ENCODE peak calls at places on chromosome X, in eight cellular contexts. Z, T, W, H, C, V, M and F are unnamed samples. For H3K36me3 and H3K4me1, the result is how much of the 10 kb centered on the place peaks cover.

GRCh38 chrX:151478052-151478451 is 81.0 kb downstream of the VMA21 start:
- DNase-seq in M (no peak), V (no peak), Z (no peak), H (no peak), T (no peak), C (no peak), W (peak), F (no peak)

GRCh38 chrX:124388562-124388961 is 42.2 kb downstream of the SH2D1A start:
- DNase-seq in W (peak), V (no peak), T (peak), Z (peak), M (peak), C (peak), H (peak), F (peak)

GRCh38 chrX:111402378-111402777 is 9.6 kb downstream of the DCX start:
- DNase-seq in Z (no peak), C (no peak), H (no peak), W (no peak), T (no peak), M (no peak), V (no peak), F (no peak)

GRCh38 chrX:133709486-133709885 is 275.9 kb downstream of the GPC3 start:
- DNase-seq in T (no peak), V (no peak), W (no peak), Z (no peak), C (no peak), M (no peak), H (no peak), F (no peak)

GRCh38 chrX:15985937-15986336 is 131.3 kb upstream of the AP1S2 start:
- DNase-seq in M (no peak), T (no peak), Z (no peak), C (no peak), W (no peak), V (no peak), H (no peak), F (no peak)

GRCh38 chrX:141760761-141761160 is 62.2 kb upstream of the SPANXD start:
- DNase-seq in C (no peak), V (no peak), M (no peak), T (no peak), W (no peak), H (no peak), Z (peak), F (no peak)

GRCh38 chrX:48972214-48973164 is 845 bp upstream of the KCND1 start:
- DNase-seq in C (peak), T (no peak), Z (peak), H (peak), V (no peak), W (peak), M (peak), F (no peak)

GRCh38 chrX:70262952-70263567 is 3.1 kb upstream of the P2RY4 start:
- DNase-seq in Z (peak), C (no peak), T (no peak), V (no peak), H (peak), M (peak), W (peak), F (peak)

GRCh38 chrX:137573356-137574101 is 7.6 kb downstream of the ZIC3 start:
- DNase-seq in T (no peak), W (no peak), C (no peak), V (no peak), Z (no peak), H (no peak), M (peak), F (no peak)

DNA sequence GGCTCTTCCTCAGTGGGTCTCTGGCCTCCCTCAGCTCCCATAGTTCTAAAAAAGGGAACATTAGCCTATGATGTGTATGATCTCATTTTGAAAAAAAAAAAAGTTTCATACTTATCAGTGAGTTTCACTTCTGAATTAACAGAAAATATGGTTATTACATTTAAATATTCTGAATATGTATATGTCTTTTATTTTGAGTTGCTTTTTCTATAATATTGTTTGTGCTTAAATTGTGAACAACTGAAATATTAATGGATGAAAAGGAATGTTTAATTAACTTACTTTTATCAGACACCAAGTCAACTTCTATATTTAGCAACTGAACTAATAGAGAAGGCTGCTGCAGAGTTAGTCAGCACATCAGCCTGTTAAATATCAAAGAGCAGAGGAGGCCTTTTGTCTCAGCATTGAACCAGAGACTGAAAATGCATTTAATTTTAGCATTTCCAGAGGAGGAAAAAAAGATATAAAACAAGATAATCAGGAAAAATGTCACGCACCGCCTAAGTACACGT is 20.4 kb upstream of the FHL1 start:
- DNase-seq in Z (peak), T (no peak), W (no peak), H (peak), C (no peak), M (no peak), V (no peak), F (no peak)
- H3K36me3 ChIP-seq in Z (under half), T (under half), W (under half), H (under half), C (under half), M (under half), V (under half), F (under half)

DNA sequence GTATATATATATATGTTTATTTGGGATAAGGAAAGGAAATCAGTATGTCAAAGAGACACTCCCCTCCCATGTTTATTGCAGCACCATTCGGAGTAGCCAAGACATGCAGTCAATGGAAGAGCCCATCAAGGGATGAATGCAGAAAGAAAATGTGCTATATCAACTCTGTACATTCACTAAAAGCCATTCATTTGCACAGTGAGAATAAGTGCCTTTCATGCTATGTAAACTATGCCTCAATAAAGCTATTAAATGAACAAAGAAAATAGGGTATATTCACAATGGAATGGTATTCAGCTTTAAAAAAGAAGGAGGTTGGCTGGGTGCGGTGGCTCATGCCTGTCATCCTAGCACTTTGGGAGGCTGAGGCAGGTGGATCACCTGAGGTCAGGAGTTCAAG is 20.3 kb downstream of the CD99 start:
- DNase-seq in H (no peak), Z (no peak), T (no peak), W (no peak), V (no peak), C (no peak), M (no peak), F (no peak)
- H3K4me1 ChIP-seq in H (under half), Z (under half), T (under half), W (under half), V (half or more), C (under half), M (under half), F (under half)

DNA sequence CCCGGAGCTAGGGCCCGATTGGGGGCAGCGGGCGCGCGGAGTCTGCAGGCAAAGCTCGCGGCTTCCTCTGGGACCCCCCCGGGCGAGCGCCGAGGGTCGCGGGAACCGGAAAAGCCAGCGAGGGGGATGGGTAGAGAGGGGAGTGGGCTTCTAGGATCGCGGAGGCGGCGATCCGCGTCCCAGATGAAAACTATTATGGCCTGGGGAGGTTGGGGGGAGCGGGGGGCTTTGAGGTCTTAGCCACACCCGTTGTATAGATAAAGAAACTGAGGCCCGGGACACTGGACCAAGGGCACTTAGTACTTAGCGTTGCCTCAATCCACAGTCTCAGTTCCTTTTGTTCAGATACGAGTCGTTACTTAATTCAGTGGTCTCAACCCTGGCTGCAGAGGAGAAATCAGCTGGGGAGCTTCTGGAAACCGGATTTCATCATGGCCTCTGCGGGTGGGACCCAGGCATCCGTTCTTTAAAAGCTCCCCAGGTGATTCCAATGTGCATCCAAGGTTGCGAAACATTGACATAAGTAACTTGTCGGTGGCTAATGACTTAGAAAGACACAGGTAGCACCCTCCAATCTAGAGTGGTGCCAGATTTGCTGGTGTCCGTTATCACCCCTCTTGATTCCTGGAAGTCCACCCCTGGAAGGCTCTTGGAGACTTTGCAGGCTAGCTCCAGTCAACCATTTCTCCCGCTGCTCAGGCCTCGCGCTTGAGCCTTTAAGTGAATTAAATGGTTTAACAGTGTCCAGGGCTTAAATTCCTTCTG is 90.7 kb downstream of the GEMIN8 start:
- DNase-seq in Z (no peak), T (no peak), C (no peak), M (peak), W (no peak), H (no peak), V (no peak), F (no peak)
- H3K4me3 ChIP-seq in Z (peak), T (peak), C (no peak), M (no peak), W (no peak), H (no peak), V (peak), F (peak)

GRCh38 chrX:41142130-41142529 is 56.9 kb downstream of the USP9X start:
- DNase-seq in C (no peak), H (no peak), W (no peak), M (no peak), Z (no peak), T (no peak), V (no peak), F (no peak)
- H3K36me3 ChIP-seq in C (under half), H (under half), W (under half), M (under half), Z (under half), T (under half), V (under half), F (under half)

GRCh38 chrX:10781847-10782530 is 161.6 kb upstream of the MID1 start:
- DNase-seq in M (peak), V (no peak), T (no peak), C (no peak), W (no peak), Z (no peak), H (no peak), F (no peak)

GRCh38 chrX:10787264-10787663 is 166.9 kb upstream of the MID1 start:
- DNase-seq in H (no peak), W (no peak), M (no peak), T (no peak), Z (no peak), V (no peak), C (no peak), F (no peak)

GRCh38 chrX:10783451-10783995 is 163.1 kb upstream of the MID1 start:
- DNase-seq in H (peak), W (no peak), V (no peak), C (no peak), Z (no peak), T (no peak), M (no peak), F (no peak)
- H3K4me1 ChIP-seq in H (under half), W (under half), V (under half), C (under half), Z (under half), T (under half), M (under half), F (under half)

DNA sequence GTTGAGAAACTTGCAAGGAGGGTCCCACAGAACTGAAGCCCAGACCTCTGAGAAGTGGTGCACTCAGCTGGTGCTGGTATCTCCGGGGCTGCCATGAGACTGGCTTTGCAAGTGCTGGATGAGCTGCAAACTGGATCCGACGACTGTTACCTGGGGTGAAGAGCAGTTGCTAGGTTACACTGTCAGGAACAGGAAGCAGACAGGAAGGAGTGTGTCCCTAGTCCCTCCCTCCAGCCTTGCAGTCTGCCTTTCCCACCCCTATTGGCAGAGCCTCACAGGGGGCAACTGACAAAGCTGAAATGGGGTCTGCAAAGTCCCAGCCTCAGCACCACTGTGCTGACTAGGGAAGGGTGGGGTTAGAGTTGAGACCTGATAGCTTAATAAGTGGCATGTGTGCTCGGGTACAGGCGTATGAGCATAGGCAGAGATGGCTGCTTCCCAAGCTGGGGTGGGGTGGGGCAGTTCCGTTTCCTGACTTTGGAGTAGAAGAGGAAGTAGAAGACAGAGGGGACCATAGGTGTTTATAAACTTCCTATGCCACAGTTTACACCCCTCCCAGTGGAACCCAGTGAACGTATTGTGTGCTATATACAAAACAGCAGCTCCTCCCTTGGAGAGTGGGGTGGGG is 18.0 kb downstream of the PPEF1 start:
- DNase-seq in W (no peak), T (no peak), M (peak), H (no peak), Z (no peak), V (no peak), C (no peak), F (no peak)
- H3K4me3 ChIP-seq in W (no peak), T (no peak), M (no peak), H (no peak), Z (no peak), V (no peak), C (no peak), F (no peak)

GRCh38 chrX:9940397-9940796 is 26.8 kb upstream of the CLDN34 start:
- DNase-seq in C (no peak), H (peak), T (no peak), Z (peak), W (no peak), V (no peak), M (no peak), F (no peak)

GRCh38 chrX:9947395-9947794 is 19.8 kb upstream of the CLDN34 start:
- DNase-seq in H (no peak), Z (no peak), V (no peak), W (no peak), C (no peak), T (no peak), M (no peak), F (no peak)

GRCh38 chrX:9943420-9943819 is 23.7 kb upstream of the CLDN34 start:
- DNase-seq in V (no peak), T (no peak), H (no peak), C (no peak), M (no peak), W (no peak), Z (no peak), F (no peak)

GRCh38 chrX:9938516-9938915 is 28.6 kb upstream of the CLDN34 start:
- DNase-seq in H (no peak), Z (no peak), V (no peak), M (no peak), T (no peak), C (no peak), W (no peak), F (no peak)

DNA sequence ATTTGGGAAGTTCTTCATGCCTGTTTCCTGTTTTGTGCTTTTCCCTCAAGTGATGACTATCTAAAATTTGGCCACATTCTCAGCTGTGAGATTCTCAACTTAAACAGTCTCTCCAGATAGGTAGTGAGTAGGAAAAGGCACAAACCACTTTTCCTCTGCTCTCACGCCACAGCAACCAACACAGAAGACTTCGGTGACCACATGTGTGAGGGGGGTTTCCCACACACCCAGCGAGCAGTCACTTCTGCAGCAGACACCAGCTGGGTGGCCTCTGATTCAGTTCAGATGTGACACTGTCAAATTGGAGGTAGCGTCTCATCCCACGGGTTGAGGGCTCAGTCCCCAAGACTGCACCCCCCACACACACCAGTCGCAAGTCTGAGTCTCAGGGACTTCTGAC is 25.1 kb upstream of the CLDN34 start:
- DNase-seq in W (no peak), M (no peak), T (no peak), H (no peak), V (no peak), Z (no peak), C (no peak), F (no peak)
- H3K36me3 ChIP-seq in W (under half), M (under half), T (under half), H (under half), V (under half), Z (under half), C (under half), F (under half)

GRCh38 chrX:153820601-153821000 is 9.7 kb downstream of the PDZD4 start:
- DNase-seq in T (no peak), H (no peak), V (no peak), Z (no peak), C (no peak), M (no peak), W (no peak), F (no peak)
- H3K4me1 ChIP-seq in T (under half), H (under half), V (under half), Z (under half), C (under half), M (under half), W (under half), F (under half)

DNA sequence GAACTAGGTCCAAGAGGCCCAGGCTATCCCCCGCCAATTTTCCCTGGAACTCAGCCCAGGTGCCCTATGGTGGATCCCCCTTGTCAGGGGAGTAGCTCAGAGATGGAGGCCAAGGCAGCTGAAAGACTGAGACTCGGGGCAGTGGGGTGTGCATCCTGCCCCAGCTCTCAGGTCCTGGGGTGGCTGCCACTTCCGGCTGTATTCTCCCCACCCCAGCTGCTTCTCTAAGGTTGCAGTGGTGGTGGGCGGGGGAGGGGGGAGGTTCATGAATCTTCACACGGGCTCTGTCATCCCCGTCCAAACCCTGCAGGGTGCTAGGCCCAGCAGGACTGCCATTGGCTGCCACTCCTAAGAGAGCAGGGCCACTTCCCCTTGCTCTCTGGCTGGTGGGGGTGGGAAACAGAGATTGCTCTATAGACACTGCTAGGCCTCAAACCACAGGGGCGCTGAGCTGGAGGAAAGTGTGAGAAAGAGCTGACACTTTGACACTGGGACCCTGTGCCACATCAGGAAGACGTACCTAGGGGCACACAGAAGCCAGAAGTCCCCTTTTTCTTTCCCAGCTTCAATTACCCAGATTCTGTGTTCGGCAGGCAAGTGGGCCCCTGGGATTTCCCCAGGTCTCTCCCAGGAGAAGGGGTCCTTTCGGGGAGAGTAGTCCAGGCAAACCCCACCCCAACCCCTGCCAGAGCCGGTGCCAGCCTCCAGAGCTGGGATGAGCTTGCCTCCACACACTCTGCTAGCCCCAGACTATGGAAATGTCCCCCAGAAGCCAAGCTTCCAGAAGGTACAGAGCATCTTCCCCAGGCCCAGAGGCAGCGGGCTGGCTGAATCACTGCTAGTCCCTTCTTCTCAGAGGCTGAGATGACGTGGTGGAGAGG is 1.6 kb downstream of the SASH3 start:
- DNase-seq in C (no peak), H (no peak), W (peak), V (peak), T (peak), M (peak), Z (no peak), F (no peak)
- H3K4me3 ChIP-seq in C (no peak), H (no peak), W (no peak), V (peak), T (peak), M (no peak), Z (no peak), F (no peak)

DNA sequence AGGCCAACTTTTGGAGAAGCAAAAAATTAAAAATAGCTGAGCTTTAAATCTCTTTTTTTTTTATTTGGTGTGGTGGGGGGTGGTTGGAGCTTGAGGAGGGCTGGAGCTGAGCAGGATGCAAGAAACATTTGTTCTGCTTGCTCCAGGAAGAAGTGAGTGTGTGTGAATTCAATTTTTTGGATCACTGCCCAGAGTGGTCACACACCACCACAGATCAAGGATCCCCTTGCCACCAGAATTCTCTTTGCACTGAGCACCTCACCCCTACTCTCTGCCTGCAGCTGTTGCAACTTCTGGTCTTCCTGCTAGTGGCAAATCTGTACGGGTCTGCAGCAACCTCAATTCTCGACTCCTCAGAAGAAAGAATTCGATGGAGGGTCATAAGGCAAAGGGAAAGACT is 19.9 kb upstream of the PLP1 start:
- DNase-seq in C (no peak), V (no peak), H (no peak), Z (no peak), M (no peak), W (no peak), T (no peak), F (no peak)
- H3K36me3 ChIP-seq in C (under half), V (under half), H (under half), Z (under half), M (under half), W (under half), T (under half), F (under half)